ENCODE peak calls at places on chromosomes 4 and X, in eight cellular contexts. One of them, this sample, is unnamed.

GRCh38 chrX:30489323-30489722 is 88.2 kb downstream of the TASL start:
- DNase-seq in foreskin keratinocyte: no peak
- DNase-seq in activated naive CD8-positive, alpha-beta T cell treated with anti-CD3 and anti-CD28 coated beads, Interleukin-2, amount 50 U/mL, for 16 hours: no peak
- DNase-seq in RCC 7860: peak; percentile 76
- DNase-seq in left cardiac atrium: no peak
- DNase-seq in skeletal muscle cell: no peak
- DNase-seq in NCI-H1417 treated with DMSO at 0.1 percent for 48 hours: no peak
- DNase-seq in mesothelial cell of epicardium: no peak
- DNase-seq in this sample: no peak

GRCh38 chrX:30635630-30636029 is 17.6 kb upstream of the GK start:
- DNase-seq in foreskin keratinocyte: no peak
- DNase-seq in activated naive CD8-positive, alpha-beta T cell treated with anti-CD3 and anti-CD28 coated beads, Interleukin-2, amount 50 U/mL, for 16 hours: no peak
- DNase-seq in RCC 7860: no peak
- DNase-seq in left cardiac atrium: no peak
- DNase-seq in skeletal muscle cell: no peak
- DNase-seq in NCI-H1417 treated with DMSO at 0.1 percent for 48 hours: no peak
- DNase-seq in mesothelial cell of epicardium: no peak
- DNase-seq in this sample: no peak

GRCh38 chr4:185463541-185463940 is 8.0 kb downstream of the CCDC110 start:
- DNase-seq in foreskin keratinocyte: no peak
- DNase-seq in activated naive CD8-positive, alpha-beta T cell treated with anti-CD3 and anti-CD28 coated beads, Interleukin-2, amount 50 U/mL, for 16 hours: no peak
- DNase-seq in RCC 7860: no peak
- DNase-seq in left cardiac atrium: no peak
- DNase-seq in skeletal muscle cell: no peak
- DNase-seq in NCI-H1417 treated with DMSO at 0.1 percent for 48 hours: no peak
- DNase-seq in mesothelial cell of epicardium: no peak
- DNase-seq in this sample: no peak

GRCh38 chrX:110180928-110181310 is 137.0 kb downstream of the AMMECR1 start:
- DNase-seq in foreskin keratinocyte: no peak
- DNase-seq in activated naive CD8-positive, alpha-beta T cell treated with anti-CD3 and anti-CD28 coated beads, Interleukin-2, amount 50 U/mL, for 16 hours: no peak
- DNase-seq in RCC 7860: peak; percentile 33
- DNase-seq in left cardiac atrium: no peak
- DNase-seq in skeletal muscle cell: peak; percentile 61
- DNase-seq in NCI-H1417 treated with DMSO at 0.1 percent for 48 hours: no peak
- DNase-seq in mesothelial cell of epicardium: no peak
- DNase-seq in this sample: no peak

GRCh38 chr4:55435136-55435535 is 39.4 kb downstream of the TMEM165 start:
- DNase-seq in foreskin keratinocyte: no peak
- DNase-seq in activated naive CD8-positive, alpha-beta T cell treated with anti-CD3 and anti-CD28 coated beads, Interleukin-2, amount 50 U/mL, for 16 hours: no peak
- DNase-seq in RCC 7860: no peak
- DNase-seq in left cardiac atrium: no peak
- DNase-seq in skeletal muscle cell: no peak
- DNase-seq in NCI-H1417 treated with DMSO at 0.1 percent for 48 hours: no peak
- DNase-seq in mesothelial cell of epicardium: no peak
- DNase-seq in this sample: no peak

GRCh38 chr4:15691346-15692140 is 9.9 kb downstream of the FAM200B start:
- DNase-seq in foreskin keratinocyte: peak; percentile 65
- DNase-seq in activated naive CD8-positive, alpha-beta T cell treated with anti-CD3 and anti-CD28 coated beads, Interleukin-2, amount 50 U/mL, for 16 hours: no peak
- DNase-seq in RCC 7860: peak; percentile 37
- DNase-seq in left cardiac atrium: no peak
- DNase-seq in skeletal muscle cell: no peak
- DNase-seq in NCI-H1417 treated with DMSO at 0.1 percent for 48 hours: no peak
- DNase-seq in mesothelial cell of epicardium: no peak
- DNase-seq in this sample: no peak

GRCh38 chrX:26026179-26026578 is 112.0 kb upstream of the MAGEB18 start:
- DNase-seq in foreskin keratinocyte: no peak
- DNase-seq in activated naive CD8-positive, alpha-beta T cell treated with anti-CD3 and anti-CD28 coated beads, Interleukin-2, amount 50 U/mL, for 16 hours: no peak
- DNase-seq in RCC 7860: no peak
- DNase-seq in left cardiac atrium: no peak
- DNase-seq in skeletal muscle cell: no peak
- DNase-seq in NCI-H1417 treated with DMSO at 0.1 percent for 48 hours: no peak
- DNase-seq in mesothelial cell of epicardium: no peak
- DNase-seq in this sample: no peak

GRCh38 chr4:135598151-135598550 is 1396.6 kb upstream of the PABPC4L start:
- DNase-seq in foreskin keratinocyte: no peak
- DNase-seq in activated naive CD8-positive, alpha-beta T cell treated with anti-CD3 and anti-CD28 coated beads, Interleukin-2, amount 50 U/mL, for 16 hours: no peak
- DNase-seq in RCC 7860: no peak
- DNase-seq in left cardiac atrium: no peak
- DNase-seq in skeletal muscle cell: no peak
- DNase-seq in NCI-H1417 treated with DMSO at 0.1 percent for 48 hours: no peak
- DNase-seq in mesothelial cell of epicardium: no peak
- DNase-seq in this sample: no peak

GRCh38 chr4:158578476-158578875 is 56.8 kb downstream of the RXFP1 start:
- DNase-seq in foreskin keratinocyte: peak; percentile 23
- DNase-seq in activated naive CD8-positive, alpha-beta T cell treated with anti-CD3 and anti-CD28 coated beads, Interleukin-2, amount 50 U/mL, for 16 hours: no peak
- DNase-seq in RCC 7860: no peak
- DNase-seq in left cardiac atrium: no peak
- DNase-seq in skeletal muscle cell: no peak
- DNase-seq in NCI-H1417 treated with DMSO at 0.1 percent for 48 hours: no peak
- DNase-seq in mesothelial cell of epicardium: no peak
- DNase-seq in this sample: no peak

GRCh38 chr4:3483471-3483921 is 20.4 kb downstream of the DOK7 start:
- DNase-seq in foreskin keratinocyte: no peak
- DNase-seq in activated naive CD8-positive, alpha-beta T cell treated with anti-CD3 and anti-CD28 coated beads, Interleukin-2, amount 50 U/mL, for 16 hours: no peak
- DNase-seq in RCC 7860: peak; percentile 94
- DNase-seq in left cardiac atrium: peak; percentile 80
- DNase-seq in skeletal muscle cell: no peak
- DNase-seq in NCI-H1417 treated with DMSO at 0.1 percent for 48 hours: no peak
- DNase-seq in mesothelial cell of epicardium: no peak
- DNase-seq in this sample: no peak

GRCh38 chr4:15953625-15954024 is 9.3 kb downstream of the FGFBP2 start:
- DNase-seq in foreskin keratinocyte: no peak
- DNase-seq in activated naive CD8-positive, alpha-beta T cell treated with anti-CD3 and anti-CD28 coated beads, Interleukin-2, amount 50 U/mL, for 16 hours: no peak
- DNase-seq in RCC 7860: no peak
- DNase-seq in left cardiac atrium: no peak
- DNase-seq in skeletal muscle cell: no peak
- DNase-seq in NCI-H1417 treated with DMSO at 0.1 percent for 48 hours: no peak
- DNase-seq in mesothelial cell of epicardium: no peak
- DNase-seq in this sample: no peak

GRCh38 chrX:120302434-120302833 is 8.8 kb downstream of the TMEM255A start:
- DNase-seq in foreskin keratinocyte: no peak
- DNase-seq in activated naive CD8-positive, alpha-beta T cell treated with anti-CD3 and anti-CD28 coated beads, Interleukin-2, amount 50 U/mL, for 16 hours: no peak
- DNase-seq in RCC 7860: no peak
- DNase-seq in left cardiac atrium: no peak
- DNase-seq in skeletal muscle cell: no peak
- DNase-seq in NCI-H1417 treated with DMSO at 0.1 percent for 48 hours: no peak
- DNase-seq in mesothelial cell of epicardium: no peak
- DNase-seq in this sample: peak; percentile 18

GRCh38 chr4:1258457-1258856 is 9.5 kb upstream of the CTBP1 start:
- DNase-seq in foreskin keratinocyte: no peak
- DNase-seq in activated naive CD8-positive, alpha-beta T cell treated with anti-CD3 and anti-CD28 coated beads, Interleukin-2, amount 50 U/mL, for 16 hours: no peak
- DNase-seq in RCC 7860: no peak
- DNase-seq in left cardiac atrium: no peak
- DNase-seq in skeletal muscle cell: no peak
- DNase-seq in NCI-H1417 treated with DMSO at 0.1 percent for 48 hours: no peak
- DNase-seq in mesothelial cell of epicardium: no peak
- DNase-seq in this sample: no peak